ENCODE peak calls at places on chromosome 20, in nine cellular contexts. I is hypothalamus; L is CD4-positive, alpha-beta T cell; F is LoVo; B is heart left ventricle; M is C1 segment of cervical spinal cord; P is A172; K is DMS79 treated with DMSO at 0.1 percent for 48 hours; A is stimulated activated effector memory CD8-positive, alpha-beta T cell treated with anti-CD3 and anti-CD28 coated beads, Interleukin-12 subunit alpha, Interleukin-12 subunit beta, amount 100 ng/mL, for 72 hours. Y is an unnamed sample.

GRCh38 chr20:61776491-61776890 is 289.2 kb downstream of the TAF4 start:
- DNase-seq in I (no peak), A (no peak), K (no peak), B (no peak), P (no peak), F (no peak), L (no peak), M (no peak), Y (no peak)

GRCh38 chr20:64084209-64085152 is at the start of gene LKAAEAR1:
- DNase-seq in I (no peak), L (no peak), P (no peak), A (no peak), K (peak), M (no peak), B (no peak), F (no peak), Y (no peak)

GRCh38 chr20:4195499-4195898 is 180.1 kb upstream of the RNF24 start:
- DNase-seq in B (no peak), I (no peak), F (no peak), L (no peak), A (no peak), K (no peak), M (peak), P (no peak), Y (peak)

GRCh38 chr20:62791301-62792181 is 4.7 kb upstream of the MRGBP start:
- DNase-seq in B (peak), A (peak), L (peak), M (peak), F (peak), I (peak), P (peak), K (peak), Y (peak)

GRCh38 chr20:64228086-64228485 is 27.5 kb upstream of the PCMTD2 start:
- DNase-seq in L (no peak), I (no peak), M (no peak), A (no peak), B (peak), P (no peak), K (no peak), F (no peak), Y (no peak)

GRCh38 chr20:53734006-53734688 is 140.5 kb upstream of the ZNF217 start:
- DNase-seq in I (no peak), M (no peak), K (no peak), P (no peak), B (no peak), L (no peak), A (no peak), F (no peak), Y (no peak)

GRCh38 chr20:63652192-63652980 is 838 bp downstream of the STMN3 start:
- DNase-seq in K (peak), P (no peak), B (peak), I (no peak), L (no peak), M (no peak), F (no peak), A (no peak), Y (peak)

GRCh38 chr20:24755411-24755922 is 193.6 kb upstream of the CST7 start:
- DNase-seq in M (no peak), P (no peak), K (no peak), L (no peak), F (no peak), A (no peak), B (no peak), I (no peak), Y (no peak)

GRCh38 chr20:37801921-37802320 is 101.0 kb upstream of the VSTM2L start:
- DNase-seq in P (no peak), I (no peak), M (no peak), L (no peak), F (no peak), A (no peak), K (no peak), B (no peak), Y (no peak)

GRCh38 chr20:49187330-49188100 is 619 bp downstream of the STAU1 start:
- DNase-seq in I (no peak), B (peak), L (no peak), A (peak), K (peak), F (no peak), P (no peak), M (peak), Y (peak)

GRCh38 chr20:4876731-4877130 is 124.6 kb downstream of the SLC23A2 start:
- DNase-seq in L (no peak), K (no peak), P (no peak), F (no peak), M (no peak), I (no peak), A (no peak), B (no peak), Y (no peak)

GRCh38 chr20:57386762-57387161 is 4.4 kb upstream of the RBM38 start:
- DNase-seq in A (no peak), B (no peak), P (no peak), K (no peak), I (no peak), L (no peak), M (no peak), F (no peak), Y (no peak)

GRCh38 chr20:1702855-1703254 is 45.3 kb upstream of the SIRPG start:
- DNase-seq in K (no peak), L (no peak), A (no peak), I (no peak), M (no peak), F (no peak), B (no peak), P (no peak), Y (no peak)

GRCh38 chr20:15930324-15931305 is 642.6 kb downstream of the KIF16B start:
- DNase-seq in B (no peak), F (peak), L (no peak), M (peak), A (no peak), P (peak), K (no peak), I (no peak), Y (peak)

GRCh38 chr20:9514461-9515210 is at the start of gene LAMP5:
- DNase-seq in P (no peak), K (no peak), L (no peak), I (peak), F (no peak), B (no peak), A (no peak), M (peak), Y (no peak)

GRCh38 chr20:37984018-37984785 is 49.1 kb downstream of the TTI1 start:
- DNase-seq in I (no peak), L (no peak), F (no peak), P (no peak), B (no peak), A (no peak), K (peak), M (no peak), Y (no peak)

GRCh38 chr20:59920944-59921343 is 12.5 kb downstream of the SYCP2 start:
- DNase-seq in L (no peak), I (no peak), F (no peak), B (no peak), M (no peak), K (no peak), P (no peak), A (no peak), Y (no peak)

GRCh38 chr20:51126337-51126736 is 103.4 kb upstream of the KCNG1 start:
- DNase-seq in B (no peak), A (no peak), P (no peak), L (no peak), K (no peak), M (no peak), F (no peak), I (no peak), Y (no peak)

GRCh38 chr20:10848810-10849370 is 175.1 kb upstream of the JAG1 start:
- DNase-seq in P (peak), L (no peak), M (no peak), A (no peak), I (no peak), B (no peak), F (peak), K (no peak), Y (peak)

GRCh38 chr20:10332656-10333421 is 101.2 kb downstream of the MKKS start:
- DNase-seq in M (no peak), P (no peak), A (no peak), B (no peak), K (peak), F (no peak), L (no peak), I (no peak), Y (no peak)

GRCh38 chr20:52945862-52946522 is 26.2 kb upstream of the TSHZ2 start:
- DNase-seq in L (no peak), K (no peak), M (no peak), B (no peak), F (peak), P (peak), I (no peak), A (no peak), Y (no peak)

GRCh38 chr20:59071224-59071623 is 28.6 kb upstream of the PRELID3B start:
- DNase-seq in P (no peak), L (no peak), I (no peak), B (no peak), M (no peak), K (no peak), F (no peak), A (no peak), Y (no peak)

GRCh38 chr20:62500237-62500864 is 24.6 kb upstream of the GATA5 start:
- DNase-seq in P (peak), I (peak), K (peak), A (peak), L (peak), M (peak), B (peak), F (peak), Y (peak)

GRCh38 chr20:23086931-23087411 is 847 bp upstream of the CD93 start:
- DNase-seq in I (no peak), L (no peak), F (no peak), M (no peak), A (no peak), K (no peak), B (peak), P (no peak), Y (no peak)

GRCh38 chr20:64106435-64106961 is 867 bp downstream of the NPBWR2 start:
- DNase-seq in F (no peak), K (no peak), I (no peak), B (no peak), P (no peak), A (no peak), M (no peak), L (no peak), Y (no peak)

GRCh38 chr20:7667194-7667593 is 273.1 kb downstream of the HAO1 start:
- DNase-seq in L (no peak), F (no peak), B (no peak), A (no peak), K (no peak), M (no peak), I (no peak), P (no peak), Y (no peak)

GRCh38 chr20:13852321-13852720 is 67.5 kb downstream of the NDUFAF5 start:
- DNase-seq in F (no peak), I (no peak), B (no peak), A (no peak), K (no peak), L (no peak), P (no peak), M (no peak), Y (no peak)

GRCh38 chr20:6120491-6120988 is 2.3 kb downstream of the FERMT1 start:
- DNase-seq in K (no peak), B (no peak), P (no peak), F (no peak), A (no peak), L (no peak), I (no peak), M (no peak), Y (peak)

GRCh38 chr20:49656304-49656703 is 57.4 kb downstream of the B4GALT5 start:
- DNase-seq in K (peak), A (no peak), B (no peak), L (no peak), P (no peak), I (no peak), F (no peak), M (peak), Y (no peak)

GRCh38 chr20:25483431-25484132 is 76.1 kb downstream of the GINS1 start:
- DNase-seq in P (no peak), M (peak), K (no peak), F (no peak), B (peak), I (no peak), L (no peak), A (no peak), Y (no peak)

GRCh38 chr20:47487175-47487917 is 14.3 kb upstream of the NCOA3 start:
- DNase-seq in I (no peak), M (no peak), K (no peak), B (no peak), F (no peak), A (peak), L (peak), P (peak), Y (no peak)

GRCh38 chr20:23582293-23582692 is 14.0 kb upstream of the CST9L start:
- DNase-seq in L (no peak), I (no peak), A (no peak), B (no peak), M (no peak), P (no peak), K (no peak), F (no peak), Y (no peak)

GRCh38 chr20:59611286-59611685 is 6.9 kb downstream of the PHACTR3 start:
- DNase-seq in P (no peak), K (peak), I (no peak), B (no peak), L (no peak), M (peak), A (no peak), F (no peak), Y (no peak)

GRCh38 chr20:8532169-8532568 is 400.1 kb downstream of the PLCB1 start:
- DNase-seq in A (no peak), F (no peak), K (no peak), P (no peak), M (peak), B (no peak), I (no peak), L (no peak), Y (no peak)

GRCh38 chr20:37486186-37486999 is 34.7 kb upstream of the NNAT start:
- DNase-seq in B (no peak), L (no peak), A (no peak), M (no peak), F (no peak), I (no peak), P (no peak), K (no peak), Y (peak)

GRCh38 chr20:50172347-50173013 is 18.1 kb upstream of the CEBPB start:
- DNase-seq in L (no peak), K (peak), B (peak), I (peak), M (no peak), A (no peak), F (peak), P (peak), Y (no peak)

GRCh38 chr20:59822291-59823029 is 111.0 kb downstream of the SYCP2 start:
- DNase-seq in B (no peak), F (no peak), P (no peak), M (peak), K (no peak), A (no peak), I (no peak), L (no peak), Y (no peak)

GRCh38 chr20:62753626-62754025 is 42.6 kb upstream of the MRGBP start:
- DNase-seq in L (no peak), P (no peak), A (no peak), K (no peak), B (no peak), F (no peak), I (no peak), M (no peak), Y (no peak)